ENCODE peak calls at places on chromosome 14, in eight cellular contexts. B, C, H, D, T, Y, L and X are unnamed samples.

GRCh38 chr14:100098171-100098570 is 32.9 kb downstream of the EVL start:
- DNase-seq in L (no peak), T (no peak), H (no peak), Y (no peak), B (no peak), D (no peak), C (no peak), X (no peak)

GRCh38 chr14:65038966-65039365 is 52.3 kb downstream of the FNTB start:
- DNase-seq in B (no peak), H (no peak), L (no peak), Y (no peak), T (no peak), D (no peak), C (no peak), X (no peak)

GRCh38 chr14:102826751-102827675 is 49.8 kb downstream of the TRAF3 start:
- DNase-seq in B (no peak), Y (no peak), H (no peak), L (no peak), C (no peak), T (no peak), D (no peak), X (no peak)

GRCh38 chr14:59213368-59214315 is 25.2 kb downstream of the DAAM1 start:
- DNase-seq in T (peak), D (no peak), H (no peak), L (no peak), Y (peak), B (no peak), C (peak), X (no peak)

GRCh38 chr14:97033556-97034081 is 236.4 kb downstream of the VRK1 start:
- DNase-seq in D (no peak), T (no peak), H (no peak), L (no peak), Y (no peak), C (no peak), B (no peak), X (no peak)

GRCh38 chr14:91831337-91831736 is 36.0 kb downstream of the TC2N start:
- DNase-seq in L (no peak), C (no peak), Y (no peak), B (no peak), H (no peak), D (no peak), T (no peak), X (no peak)

GRCh38 chr14:73209943-73210342 is 27.4 kb upstream of the PAPLN start:
- DNase-seq in Y (no peak), D (no peak), T (no peak), L (no peak), C (no peak), H (no peak), B (no peak), X (no peak)

GRCh38 chr14:51652168-51653095 is 722 bp downstream of the FRMD6 start:
- DNase-seq in C (peak), H (no peak), Y (peak), B (peak), D (no peak), T (no peak), L (no peak), X (no peak)

GRCh38 chr14:104282332-104283196 is 144.2 kb downstream of the KIF26A start:
- DNase-seq in T (peak), B (peak), L (no peak), Y (peak), D (no peak), H (no peak), C (no peak), X (no peak)

GRCh38 chr14:67517083-67517482 is 16.0 kb upstream of the PLEKHH1 start:
- DNase-seq in T (no peak), D (no peak), Y (peak), C (peak), L (no peak), B (no peak), H (no peak), X (no peak)

GRCh38 chr14:55019968-55020554 is 6.8 kb downstream of the WDHD1 start:
- DNase-seq in D (no peak), Y (no peak), H (no peak), B (no peak), C (no peak), L (no peak), T (no peak), X (peak)

GRCh38 chr14:73235531-73236155 is 1.7 kb upstream of the PAPLN start:
- DNase-seq in Y (peak), T (peak), H (no peak), D (no peak), C (no peak), B (no peak), L (no peak), X (no peak)

GRCh38 chr14:46051801-46052200 is 599.8 kb downstream of the RPL10L start:
- DNase-seq in D (no peak), H (no peak), L (no peak), T (no peak), B (no peak), Y (no peak), C (no peak), X (no peak)

GRCh38 chr14:68379510-68380303 is 413.2 kb downstream of the ZFP36L1 start:
- DNase-seq in T (peak), Y (no peak), C (no peak), H (no peak), D (no peak), L (no peak), B (no peak), X (no peak)

GRCh38 chr14:37150414-37150813 is 22.0 kb downstream of the SLC25A21 start:
- DNase-seq in H (no peak), B (no peak), Y (peak), L (peak), D (no peak), C (peak), T (peak), X (peak)

GRCh38 chr14:45140661-45141187 is 5.0 kb downstream of the FANCM start:
- DNase-seq in C (no peak), T (no peak), L (no peak), D (no peak), Y (no peak), B (no peak), H (no peak), X (no peak)

GRCh38 chr14:53017837-53018236 is 67.0 kb upstream of the FERMT2 start:
- DNase-seq in L (no peak), Y (no peak), H (no peak), T (no peak), B (no peak), C (no peak), D (no peak), X (no peak)

GRCh38 chr14:88879016-88879415 is 54.6 kb downstream of the TTC8 start:
- DNase-seq in L (no peak), H (no peak), Y (no peak), D (no peak), T (no peak), C (no peak), B (no peak), X (peak)

GRCh38 chr14:78153069-78153351 is 17.2 kb upstream of the NRXN3 start:
- DNase-seq in H (no peak), B (no peak), L (no peak), Y (peak), D (no peak), T (peak), C (no peak), X (no peak)